ENCODE peak calls at places on chromosomes 6 and 20, in nine cellular contexts. A is sigmoid colon, P is HCT116, V is stomach, M is upper lobe of left lung, K is GM12891, B is HL-60, H is K562, X is H1. G is an unnamed sample.

GRCh38 chr6:82875573-82876185 is 190.0 kb downstream of the UBE3D start:
- DNase-seq in A (no peak), P (peak; percentile 85), V (no peak), M (no peak), K (no peak), B (no peak), H (peak; percentile 29), X (no peak), G (peak; percentile 29)

GRCh38 chr6:134299236-134299635 is 18.7 kb downstream of the SGK1 start:
- DNase-seq in A (no peak), P (no peak), V (peak; percentile 58), M (no peak), K (no peak), B (no peak), H (no peak), X (no peak), G (no peak)

GRCh38 chr20:6579417-6579816 is 188.1 kb upstream of the BMP2 start:
- DNase-seq in A (no peak), P (no peak), V (no peak), M (no peak), K (no peak), B (no peak), H (no peak), X (no peak), G (no peak)

GRCh38 chr6:5213851-5214507 is 46.8 kb downstream of the LYRM4 start:
- DNase-seq in A (no peak), P (no peak), V (no peak), M (peak; percentile 15), K (no peak), B (no peak), H (no peak), X (no peak), G (no peak)

GRCh38 chr6:3965071-3965718 is 113.7 kb downstream of the FAM217A start:
- DNase-seq in A (no peak), P (no peak), V (no peak), M (no peak), K (no peak), B (no peak), H (no peak), X (no peak), G (no peak)

GRCh38 chr6:125810435-125810834 is 19.7 kb downstream of the NCOA7 start:
- DNase-seq in A (no peak), P (no peak), V (no peak), M (no peak), K (no peak), B (no peak), H (no peak), X (no peak), G (no peak)

GRCh38 chr6:147201885-147202515 is 2.2 kb upstream of the STXBP5 start:
- DNase-seq in A (no peak), P (no peak), V (no peak), M (no peak), K (no peak), B (no peak), H (peak; percentile 94), X (no peak), G (no peak)

GRCh38 chr6:12163149-12163548 is 127.0 kb upstream of the EDN1 start:
- DNase-seq in A (no peak), P (no peak), V (no peak), M (no peak), K (peak; percentile 31), B (no peak), H (no peak), X (no peak), G (no peak)

GRCh38 chr6:123997223-123997622 is 193.6 kb downstream of the NKAIN2 start:
- DNase-seq in A (no peak), P (no peak), V (no peak), M (no peak), K (no peak), B (no peak), H (peak; percentile 3), X (no peak), G (no peak)

DNA sequence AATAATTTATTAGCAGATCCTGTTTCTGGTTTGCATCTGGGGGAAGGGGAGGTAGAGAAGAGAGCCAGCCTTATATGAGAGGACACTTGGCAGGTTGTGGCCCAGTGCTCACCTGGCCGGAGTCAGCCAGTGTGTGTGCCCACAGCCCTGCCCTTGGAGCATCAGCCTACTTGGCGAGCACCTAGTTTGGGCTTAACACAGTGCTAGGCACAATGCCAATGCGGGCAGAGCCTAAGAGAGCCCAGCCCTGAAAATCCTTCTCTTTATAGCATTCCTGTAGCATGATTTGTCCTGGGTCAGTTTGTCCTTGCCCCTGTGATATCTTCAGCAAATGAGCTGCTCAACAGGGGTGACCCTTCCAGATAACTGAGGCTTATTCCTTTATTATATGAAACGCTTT is 73.0 kb downstream of the SLX4IP start:
- DNase-seq in A (peak; percentile 84), P (peak; percentile 93), V (no peak), M (peak; percentile 13), K (no peak), B (no peak), H (no peak), X (no peak), G (no peak)
- TF ChIP-seq POLR2AphosphoS5 in A (no peak), P (peak; percentile 66), V (no peak), M (no peak), K (no peak), B (no peak), H (no peak), X (no peak), G (no peak)

GRCh38 chr20:36215778-36216177 is 20.5 kb upstream of the AAR2 start:
- DNase-seq in A (no peak), P (no peak), V (no peak), M (no peak), K (no peak), B (no peak), H (no peak), X (no peak), G (no peak)
- TF ChIP-seq POLR2AphosphoS5 in A (no peak), P (no peak), V (no peak), M (no peak), K (no peak), B (no peak), H (no peak), X (no peak), G (no peak)

GRCh38 chr6:30329331-30329730 is 2.6 kb downstream of the TRIM39 start:
- DNase-seq in A (no peak), P (no peak), V (peak; percentile 30), M (no peak), K (no peak), B (peak; percentile 95), H (no peak), X (no peak), G (no peak)
- TF ChIP-seq POLR2AphosphoS5 in A (no peak), P (no peak), V (no peak), M (no peak), K (no peak), B (peak; percentile 89), H (no peak), X (no peak), G (no peak)

GRCh38 chr6:44387346-44388134 is at the start of gene CDC5L:
- DNase-seq in A (peak; percentile 99), P (peak; percentile 98), V (peak; percentile 93), M (peak; percentile 93), K (peak; percentile 81), B (peak; percentile 99), H (peak; percentile 99), X (peak; percentile 88), G (peak; percentile 99)
- TF ChIP-seq POLR2AphosphoS5 in A (peak; percentile 95), P (peak; percentile 95), V (peak; percentile 71), M (peak; percentile 87), K (peak; percentile 96), B (peak; percentile 96), H (peak; percentile 95), X (peak; percentile 90), G (peak; percentile 97)

GRCh38 chr6:14767176-14767575 is 478.7 kb upstream of the JARID2 start:
- DNase-seq in A (no peak), P (no peak), V (no peak), M (no peak), K (no peak), B (no peak), H (peak; percentile 39), X (no peak), G (no peak)
- TF ChIP-seq POLR2AphosphoS5 in A (no peak), P (no peak), V (no peak), M (no peak), K (no peak), B (no peak), H (no peak), X (no peak), G (no peak)

GRCh38 chr6:158654498-158654897 is 4.6 kb downstream of the SYTL3 start:
- DNase-seq in A (peak; percentile 96), P (no peak), V (peak; percentile 53), M (no peak), K (no peak), B (peak; percentile 50), H (peak; percentile 43), X (no peak), G (peak; percentile 96)
- TF ChIP-seq POLR2AphosphoS5 in A (peak; percentile 94), P (peak; percentile 39), V (peak; percentile 82), M (peak; percentile 45), K (no peak), B (no peak), H (no peak), X (no peak), G (peak; percentile 96)